ENCODE peak calls at places on chromosomes 13 and 19, in six cellular contexts. A, I, R, F, M and N are unnamed samples.

GRCh38 chr19:41997121-41997850 is 3.3 kb upstream of the ATP1A3 start:
- DNase-seq in M (peak), I (no peak), R (no peak), A (peak), F (no peak), N (peak)

GRCh38 chr13:102830646-102831045 is 15.2 kb upstream of the ERCC5 start:
- DNase-seq in I (no peak), F (no peak), M (no peak), R (no peak), A (no peak), N (no peak)

GRCh38 chr13:21175656-21176194 is 627 bp downstream of the SKA3 start:
- DNase-seq in M (no peak), A (no peak), F (no peak), R (no peak), I (no peak), N (no peak)

GRCh38 chr19:40216777-40217026 is 1.5 kb downstream of the TTC9B start:
- DNase-seq in F (no peak), A (no peak), R (no peak), I (no peak), M (no peak), N (no peak)

GRCh38 chr19:33681081-33681680 is 59.4 kb downstream of the CHST8 start:
- DNase-seq in A (no peak), I (no peak), F (no peak), R (no peak), M (no peak), N (no peak)

GRCh38 chr13:44660050-44660449 is 83.9 kb upstream of the TSC22D1 start:
- DNase-seq in I (no peak), R (no peak), F (no peak), M (no peak), A (no peak), N (no peak)

GRCh38 chr19:1396019-1396767 is 5.1 kb downstream of the GAMT start:
- DNase-seq in F (no peak), I (no peak), A (no peak), M (no peak), R (no peak), N (no peak)

GRCh38 chr19:34661357-34661756 is 15.6 kb downstream of the SCGB2B2 start:
- DNase-seq in A (no peak), R (no peak), I (no peak), M (no peak), F (no peak), N (no peak)

GRCh38 chr13:23175920-23176319 is 4.9 kb upstream of the SGCG start:
- DNase-seq in F (no peak), I (no peak), M (no peak), R (no peak), A (no peak), N (no peak)

GRCh38 chr19:42831221-42832019 is 48.1 kb downstream of the PSG1 start:
- DNase-seq in F (no peak), I (no peak), R (no peak), M (no peak), A (no peak), N (no peak)

GRCh38 chr13:30808600-30808999 is 73.3 kb downstream of the ALOX5AP start:
- DNase-seq in A (no peak), M (no peak), R (no peak), F (no peak), I (no peak), N (no peak)

GRCh38 chr13:101465877-101466276 is 13.4 kb downstream of the ITGBL1 start:
- DNase-seq in A (no peak), F (no peak), M (no peak), I (no peak), R (no peak), N (no peak)

GRCh38 chr13:41813426-41813825 is 147.5 kb downstream of the VWA8 start:
- DNase-seq in A (no peak), F (no peak), M (no peak), I (no peak), R (no peak), N (no peak)

GRCh38 chr19:3365447-3366103 is 808 bp upstream of the NFIC start:
- DNase-seq in A (peak), M (no peak), R (no peak), I (peak), F (no peak), N (no peak)

GRCh38 chr13:46983881-46984280 is 87.0 kb upstream of the HTR2A start:
- DNase-seq in F (no peak), M (no peak), R (no peak), A (no peak), I (no peak), N (no peak)

GRCh38 chr13:41614671-41615519 is 157.5 kb downstream of the RGCC start:
- DNase-seq in R (no peak), I (no peak), M (no peak), F (no peak), A (no peak), N (no peak)

GRCh38 chr13:93004919-93005318 is 221.7 kb upstream of the GPC6 start:
- DNase-seq in I (no peak), A (no peak), F (peak), R (no peak), M (no peak), N (no peak)

GRCh38 chr13:112699318-112699918 is 9.6 kb downstream of the ATP11A start:
- DNase-seq in I (no peak), A (no peak), R (no peak), F (no peak), M (no peak), N (no peak)

GRCh38 chr13:49354719-49355118 is 89.1 kb downstream of the CAB39L start:
- DNase-seq in R (no peak), I (no peak), A (no peak), F (no peak), M (no peak), N (no peak)

GRCh38 chr19:1045247-1045603 is 5.3 kb downstream of the ABCA7 start:
- DNase-seq in M (no peak), A (peak), I (no peak), F (no peak), R (no peak), N (no peak)

GRCh38 chr19:38251564-38252051 is 4.6 kb downstream of the PPP1R14A start:
- DNase-seq in R (no peak), F (no peak), M (no peak), A (no peak), I (peak), N (no peak)

GRCh38 chr19:44111910-44112463 is 1.2 kb upstream of the ZNF225 start:
- DNase-seq in A (no peak), R (no peak), M (peak), I (no peak), F (peak), N (peak)

GRCh38 chr13:113670541-113670940 is 3.5 kb downstream of the GRK1 start:
- DNase-seq in I (peak), R (no peak), F (no peak), A (no peak), M (no peak), N (no peak)

GRCh38 chr13:99215466-99215865 is 14.8 kb downstream of the UBAC2 start:
- DNase-seq in R (no peak), M (no peak), A (no peak), I (no peak), F (no peak), N (no peak)

GRCh38 chr13:74761794-74762193 is 627.6 kb upstream of the KLF12 start:
- DNase-seq in R (no peak), A (no peak), M (no peak), F (no peak), I (no peak), N (peak)

GRCh38 chr13:25114220-25114619 is 18.3 kb downstream of the PABPC3 start:
- DNase-seq in I (no peak), A (peak), M (peak), F (peak), R (peak), N (peak)

GRCh38 chr19:33350538-33351309 is 22.8 kb upstream of the CEBPG start:
- DNase-seq in R (no peak), M (no peak), I (peak), A (peak), F (no peak), N (peak)

GRCh38 chr13:52405369-52405766 is 604 bp downstream of the THSD1 start:
- DNase-seq in I (no peak), M (no peak), R (no peak), A (no peak), F (no peak), N (no peak)

GRCh38 chr13:112120031-112120373 is 53.1 kb downstream of the SOX1 start:
- DNase-seq in R (no peak), M (no peak), I (peak), A (no peak), F (no peak), N (no peak)

DNA sequence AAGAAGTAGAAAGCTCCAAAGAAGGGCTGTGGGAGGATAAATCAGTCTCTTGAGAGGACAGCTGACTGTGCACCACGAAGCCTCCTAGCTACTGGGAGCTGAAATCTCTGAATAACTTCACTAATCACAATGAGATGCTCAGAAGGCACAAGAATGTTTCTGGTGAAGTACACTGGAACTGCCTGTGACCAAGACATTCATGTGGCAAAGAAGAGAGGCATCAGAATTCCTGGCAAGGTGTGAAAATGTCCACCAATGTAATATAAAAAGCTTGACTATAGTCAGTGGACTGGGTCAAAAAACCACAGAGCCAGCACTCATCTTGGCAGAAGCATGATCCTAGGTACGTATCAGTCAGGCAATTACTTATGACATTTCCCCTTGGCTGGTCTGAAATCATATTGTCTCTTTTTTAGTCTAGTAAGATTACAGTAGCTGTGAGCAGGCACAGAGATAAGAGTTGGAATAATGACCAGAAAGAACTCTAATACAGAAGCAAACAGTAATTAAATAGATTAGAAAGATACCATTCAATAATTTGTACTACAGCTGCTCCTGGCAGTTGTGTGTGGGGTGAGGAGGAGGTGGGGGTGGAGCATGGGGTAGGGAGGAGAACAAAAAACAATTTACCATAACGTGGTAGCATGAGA is 434.7 kb downstream of the DIAPH3 start:
- DNase-seq in A (no peak), R (no peak), I (no peak), M (no peak), F (no peak), N (no peak)
- TF ChIP-seq CTCF in A (no peak), R (no peak), I (no peak), M (no peak), F (no peak), N (no peak)

DNA sequence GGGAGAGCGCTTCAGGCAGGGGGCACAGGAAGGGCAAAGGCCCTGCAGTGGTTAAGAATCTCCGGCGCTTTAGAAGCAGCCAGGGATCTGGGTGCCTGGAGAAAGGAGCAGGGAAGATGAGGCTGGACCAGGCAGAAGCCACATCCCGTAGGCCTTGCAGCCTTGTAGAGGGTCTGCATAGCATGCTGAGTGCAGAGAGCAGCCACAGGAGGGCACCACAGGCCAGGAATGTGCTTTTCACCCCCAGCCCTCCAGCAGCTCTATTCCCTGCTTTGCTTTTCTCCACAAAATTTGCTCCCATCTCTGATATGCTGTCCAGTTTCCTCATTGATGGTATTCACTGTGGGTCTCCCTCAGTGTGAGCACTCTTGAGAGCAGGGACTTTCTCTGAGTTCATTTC is 5.7 kb downstream of the WDR62 start:
- DNase-seq in I (no peak), F (no peak), A (peak), R (no peak), M (peak), N (peak)
- TF ChIP-seq CTCF in I (no peak), F (peak), A (peak), R (peak), M (peak), N (peak)

GRCh38 chr13:108985166-108985565 is 355.8 kb downstream of the MYO16 start:
- DNase-seq in M (no peak), F (no peak), R (no peak), A (no peak), I (no peak), N (no peak)

GRCh38 chr13:108980237-108980636 is 350.8 kb downstream of the MYO16 start:
- DNase-seq in F (no peak), R (no peak), M (no peak), A (no peak), I (no peak), N (no peak)

GRCh38 chr13:108984251-108984920 is 355.0 kb downstream of the MYO16 start:
- DNase-seq in M (no peak), I (no peak), A (no peak), F (no peak), R (no peak), N (no peak)

GRCh38 chr13:108981407-108981806 is 352.0 kb downstream of the MYO16 start:
- DNase-seq in I (no peak), A (peak), F (no peak), R (no peak), M (no peak), N (no peak)

DNA sequence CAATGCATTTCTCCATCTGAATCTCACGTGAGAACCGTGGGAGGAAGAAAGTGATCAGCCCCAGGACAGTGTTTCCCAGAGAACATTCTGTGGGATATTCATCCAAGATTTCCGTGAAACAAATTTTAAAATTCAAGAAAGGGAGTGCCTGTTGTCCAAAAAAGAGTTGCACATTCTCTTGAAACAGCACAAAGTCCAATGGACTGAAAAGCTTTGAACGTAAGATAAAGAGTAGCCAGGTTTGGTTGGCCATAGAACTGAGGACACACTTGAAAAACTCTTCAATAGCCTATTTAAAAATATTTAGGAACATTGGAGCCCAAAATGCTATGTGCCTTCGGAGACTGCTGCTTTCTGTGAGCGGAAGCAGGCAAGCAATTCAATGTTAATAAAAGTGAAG is 353.9 kb downstream of the MYO16 start:
- DNase-seq in I (no peak), A (no peak), M (no peak), R (no peak), F (no peak), N (no peak)
- TF ChIP-seq CTCF in I (no peak), A (no peak), M (no peak), R (no peak), F (no peak), N (no peak)

DNA sequence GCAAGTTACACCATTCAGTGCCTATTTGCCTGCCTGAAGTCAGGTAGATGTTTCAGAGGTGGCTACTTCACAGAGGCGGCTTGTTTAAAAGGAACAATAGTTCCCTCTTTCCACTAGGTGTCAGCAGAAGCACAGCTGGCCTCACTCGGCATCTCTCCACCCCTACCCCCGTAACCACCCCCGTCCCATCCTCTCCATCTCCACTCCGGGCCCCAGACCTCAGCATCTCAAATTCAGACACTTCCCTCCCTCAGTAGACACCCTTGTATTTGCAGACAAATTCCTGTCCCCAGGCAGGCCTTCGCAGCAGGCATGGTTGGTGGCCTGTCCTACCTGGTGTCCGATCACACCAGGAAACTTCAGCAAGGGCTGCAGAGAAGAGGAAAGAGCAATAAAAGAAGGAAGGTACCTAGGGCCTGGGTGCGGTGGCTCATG is 9.1 kb upstream of the DPP9 start:
- DNase-seq in I (no peak), R (no peak), M (peak), F (no peak), A (no peak), N (no peak)
- TF ChIP-seq CTCF in I (peak), R (peak), M (peak), F (peak), A (peak), N (peak)

DNA sequence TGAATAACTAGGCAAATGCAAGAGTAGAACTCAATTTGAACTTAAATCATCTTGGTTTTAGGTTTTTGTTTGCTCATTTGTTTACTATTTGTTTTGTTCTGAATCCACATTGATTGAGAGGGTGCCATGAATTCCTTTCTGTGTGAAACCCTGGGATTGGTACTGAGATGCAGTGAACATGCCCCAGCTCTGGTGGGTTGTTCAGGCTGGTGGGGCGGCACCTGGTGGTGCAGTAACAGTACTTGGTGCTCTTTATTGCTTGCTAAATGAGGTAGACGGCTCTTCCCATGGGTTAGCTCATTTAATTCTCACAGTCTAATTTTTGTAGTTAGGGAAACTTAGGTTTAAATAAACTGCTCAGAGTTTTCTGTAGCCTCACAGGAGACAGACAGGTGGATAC is 48.4 kb downstream of the WASF3 start:
- DNase-seq in R (no peak), F (no peak), A (no peak), M (no peak), I (no peak), N (no peak)
- TF ChIP-seq CTCF in R (no peak), F (no peak), A (no peak), M (peak), I (no peak), N (no peak)

DNA sequence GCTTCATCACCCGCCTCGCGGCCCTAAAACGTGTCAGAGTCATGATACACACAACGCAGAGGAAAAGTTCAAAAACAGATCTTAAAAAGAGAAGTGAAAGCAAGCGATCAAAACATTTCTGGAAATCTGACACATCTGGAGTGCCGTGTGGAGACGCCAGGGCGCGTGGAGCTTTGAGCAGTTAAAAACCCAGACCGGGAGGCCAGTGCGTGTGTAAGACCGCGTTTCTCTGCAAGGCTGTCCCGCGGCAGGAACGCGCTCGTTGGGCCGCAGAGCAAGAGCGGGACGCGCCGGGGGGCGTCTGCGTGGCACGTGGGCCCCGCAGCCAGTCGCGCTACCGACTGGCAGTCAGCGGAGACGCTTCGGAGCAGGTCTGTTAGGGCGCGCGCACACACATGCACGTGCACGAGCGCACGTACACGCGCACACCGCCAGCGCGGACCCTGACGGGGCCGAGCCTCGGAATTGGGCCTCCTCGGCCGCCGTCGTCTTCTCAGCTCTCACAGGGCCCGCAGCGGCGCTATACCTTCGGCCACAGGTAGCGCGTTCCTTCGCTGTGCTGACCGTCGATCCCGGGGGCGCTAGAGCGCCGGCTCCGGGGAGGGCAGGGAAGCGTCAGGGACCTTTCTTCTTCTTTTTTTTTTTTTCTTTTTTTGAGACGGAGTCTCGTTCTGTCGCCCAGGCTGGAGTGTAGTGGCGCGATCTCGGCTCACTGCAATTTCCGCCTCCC is 35.8 kb downstream of the RNF6 start:
- DNase-seq in M (peak), A (peak), I (peak), R (peak), F (peak), N (peak)
- TF ChIP-seq CTCF in M (peak), A (peak), I (peak), R (no peak), F (peak), N (peak)

GRCh38 chr19:46373573-46374359 is 26.9 kb downstream of the PPP5C start:
- DNase-seq in R (no peak), M (no peak), A (peak), F (no peak), I (peak), N (no peak)
- TF ChIP-seq CTCF in R (no peak), M (no peak), A (no peak), F (no peak), I (no peak), N (no peak)

GRCh38 chr13:36412736-36413135 is 19.6 kb upstream of the CCNA1 start:
- DNase-seq in A (no peak), I (no peak), F (no peak), R (no peak), M (no peak), N (no peak)
- TF ChIP-seq CTCF in A (no peak), I (no peak), F (no peak), R (no peak), M (no peak), N (no peak)

GRCh38 chr19:50381881-50382729 is 2.0 kb upstream of the POLD1 start:
- DNase-seq in A (no peak), I (no peak), R (no peak), M (no peak), F (no peak), N (no peak)
- TF ChIP-seq CTCF in A (no peak), I (no peak), R (no peak), M (no peak), F (no peak), N (no peak)

GRCh38 chr13:43132228-43132627 is 108.8 kb downstream of the DNAJC15 start:
- DNase-seq in I (no peak), F (no peak), A (no peak), R (no peak), M (no peak), N (no peak)
- TF ChIP-seq CTCF in I (no peak), F (no peak), A (peak), R (no peak), M (peak), N (peak)